ENCODE peak calls at places on chromosomes 3 and 15, in four cellular contexts. F is K562, I is WTC11, E is HepG2. M is an unnamed sample.

GRCh38 chr15:58980351-58980939 is 7.0 kb upstream of the RNF111 start:
- DNase-seq in F (peak; percentile 40), E (peak; percentile 23), I (no peak), M (no peak)

GRCh38 chr3:151443583-151443982 is 17.3 kb downstream of the IGSF10 start:
- DNase-seq in F (peak; percentile 16), I (peak; percentile 57), E (no peak), M (no peak)

GRCh38 chr3:44289882-44290462 is 48.3 kb downstream of the TOPAZ1 start:
- DNase-seq in F (peak; percentile 21), E (no peak), I (no peak), M (no peak)

GRCh38 chr3:71816141-71816540 is 31.2 kb upstream of the PROK2 start:
- DNase-seq in F (no peak), E (no peak), I (no peak), M (no peak)

GRCh38 chr3:65425880-65426279 is 612.8 kb downstream of the MAGI1 start:
- DNase-seq in E (peak; percentile 18), I (no peak), F (peak; percentile 3), M (peak; percentile 20)

GRCh38 chr3:138220242-138220641 is 33.1 kb downstream of the ARMC8 start:
- DNase-seq in F (no peak), E (no peak), I (no peak), M (no peak)

GRCh38 chr15:34799149-34799824 is 3.9 kb upstream of the ACTC1 start:
- DNase-seq in F (peak; percentile 79), E (no peak), I (no peak), M (no peak)

GRCh38 chr3:128427872-128428822 is 38.5 kb downstream of the DNAJB8 start:
- DNase-seq in E (no peak), I (no peak), F (no peak), M (no peak)

GRCh38 chr3:24288538-24289236 is 206.0 kb downstream of the THRB start:
- DNase-seq in F (no peak), E (no peak), I (no peak), M (no peak)

GRCh38 chr3:173275740-173276139 is 121.8 kb upstream of the NLGN1 start:
- DNase-seq in F (peak; percentile 51), I (peak; percentile 46), E (peak; percentile 11), M (peak; percentile 11)

GRCh38 chr3:11944052-11944673 is 60.0 kb upstream of the SYN2 start:
- DNase-seq in E (peak; percentile 37), I (peak; percentile 50), F (peak; percentile 47), M (peak; percentile 69)

GRCh38 chr3:15205934-15206661 is at the start of gene CAPN7:
- DNase-seq in I (peak; percentile 80), F (peak; percentile 97), E (peak; percentile 85), M (peak; percentile 93)

GRCh38 chr3:178205750-178206149 is 330.5 kb upstream of the KCNMB2 start:
- DNase-seq in F (no peak), E (no peak), I (no peak), M (no peak)

GRCh38 chr15:39312984-39313383 is 267.9 kb upstream of the THBS1 start:
- DNase-seq in F (peak; percentile 11), E (peak; percentile 77), I (peak; percentile 19), M (no peak)

GRCh38 chr15:88930579-88930978 is 17.4 kb upstream of the MFGE8 start:
- DNase-seq in F (no peak), I (no peak), E (no peak), M (no peak)

GRCh38 chr15:36734366-36734765 is 154.9 kb downstream of the CDIN1 start:
- DNase-seq in F (no peak), I (no peak), E (no peak), M (no peak)

GRCh38 chr15:41655716-41656115 is 4.5 kb upstream of the MGA start:
- DNase-seq in F (no peak), I (no peak), E (no peak), M (no peak)

GRCh38 chr3:71955549-71956373 is 170.8 kb upstream of the PROK2 start:
- DNase-seq in F (peak; percentile 66), I (peak; percentile 64), E (peak; percentile 34), M (peak; percentile 66)

GRCh38 chr3:114690896-114691295 is 397.1 kb downstream of the TIGIT start:
- DNase-seq in E (no peak), I (no peak), F (no peak), M (no peak)

GRCh38 chr15:70113304-70113700 is 15.6 kb upstream of the TLE3 start:
- DNase-seq in F (no peak), E (no peak), I (no peak), M (no peak)

GRCh38 chr3:137988982-137989381 is 21.0 kb upstream of the CLDN18 start:
- DNase-seq in E (no peak), F (no peak), I (no peak), M (no peak)

GRCh38 chr3:144942093-144942492 is 970.5 kb downstream of the DIPK2A start:
- DNase-seq in E (no peak), F (no peak), I (no peak), M (no peak)

GRCh38 chr3:69115731-69116130 is 6.7 kb downstream of the LMOD3 start:
- DNase-seq in F (no peak), E (no peak), I (no peak), M (no peak)

GRCh38 chr15:75729304-75730069 is 16.8 kb upstream of the CSPG4 start:
- DNase-seq in E (no peak), I (no peak), F (no peak), M (no peak)

GRCh38 chr15:98649621-98649995 is 1.3 kb downstream of the IGF1R start:
- DNase-seq in I (no peak), E (no peak), F (no peak), M (peak; percentile 31)

GRCh38 chr3:140828585-140828984 is 113.1 kb upstream of the SLC25A36 start:
- DNase-seq in E (no peak), F (no peak), I (no peak), M (no peak)

GRCh38 chr3:140832883-140833282 is 108.8 kb upstream of the SLC25A36 start:
- DNase-seq in F (no peak), I (no peak), E (no peak), M (no peak)

GRCh38 chr3:140830391-140830790 is 111.2 kb upstream of the SLC25A36 start:
- DNase-seq in E (no peak), F (no peak), I (no peak), M (no peak)

GRCh38 chr3:140829796-140830195 is 111.8 kb upstream of the SLC25A36 start:
- DNase-seq in E (no peak), I (no peak), F (no peak), M (no peak)

DNA sequence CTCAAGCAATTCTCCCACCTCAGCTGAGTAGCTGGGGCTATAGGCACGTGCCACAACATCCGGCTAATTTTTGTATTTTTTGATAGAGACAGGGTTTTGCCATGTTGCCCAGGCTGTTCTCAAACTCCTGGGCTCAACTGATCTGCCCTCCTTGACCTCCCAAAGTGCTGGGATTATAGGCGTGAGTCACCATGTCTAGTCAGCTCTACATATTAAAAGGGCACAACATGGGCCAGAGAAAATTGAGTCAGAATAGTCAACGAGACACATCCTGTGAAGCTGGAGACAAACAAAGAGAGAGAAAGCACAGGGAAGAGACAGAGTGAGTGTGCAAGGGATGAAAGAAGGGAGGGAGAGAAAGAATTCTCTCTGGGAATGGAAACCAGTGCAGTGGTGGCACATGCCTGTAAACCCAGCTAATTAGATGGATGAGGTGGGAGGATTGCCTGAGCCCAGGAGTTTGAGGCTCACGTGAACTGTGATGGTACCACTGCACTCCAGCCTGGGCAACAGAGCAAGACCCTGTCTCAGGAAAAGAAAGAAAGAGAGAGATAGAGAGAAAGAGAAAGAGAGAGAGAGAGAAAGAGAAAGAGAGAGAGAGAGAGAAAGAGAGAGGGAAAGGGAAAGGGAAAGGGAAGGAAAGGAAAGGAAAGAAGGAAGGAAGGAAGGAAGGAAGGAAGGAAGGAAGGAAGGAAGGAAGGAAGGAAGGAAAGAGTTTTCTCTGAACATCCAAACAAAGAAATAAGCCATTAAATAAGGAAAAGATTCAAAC is 107.2 kb upstream of the SLC25A36 start:
- DNase-seq in I (no peak), F (no peak), E (no peak), M (no peak)
- TF ChIP-seq ELF4 in I (no peak), F (no peak), E (no peak), M (no peak)

GRCh38 chr15:81163961-81164800 is 30.1 kb downstream of the CFAP161 start:
- DNase-seq in E (no peak), I (no peak), F (peak; percentile 85), M (no peak)

GRCh38 chr15:81168680-81169079 is 28.0 kb upstream of the IL16 start:
- DNase-seq in E (no peak), F (peak; percentile 29), I (no peak), M (no peak)

GRCh38 chr15:81170504-81170903 is 26.2 kb upstream of the IL16 start:
- DNase-seq in E (no peak), I (no peak), F (no peak), M (no peak)

GRCh38 chr15:81165565-81165964 is 31.1 kb upstream of the IL16 start:
- DNase-seq in F (no peak), I (no peak), E (no peak), M (no peak)

DNA sequence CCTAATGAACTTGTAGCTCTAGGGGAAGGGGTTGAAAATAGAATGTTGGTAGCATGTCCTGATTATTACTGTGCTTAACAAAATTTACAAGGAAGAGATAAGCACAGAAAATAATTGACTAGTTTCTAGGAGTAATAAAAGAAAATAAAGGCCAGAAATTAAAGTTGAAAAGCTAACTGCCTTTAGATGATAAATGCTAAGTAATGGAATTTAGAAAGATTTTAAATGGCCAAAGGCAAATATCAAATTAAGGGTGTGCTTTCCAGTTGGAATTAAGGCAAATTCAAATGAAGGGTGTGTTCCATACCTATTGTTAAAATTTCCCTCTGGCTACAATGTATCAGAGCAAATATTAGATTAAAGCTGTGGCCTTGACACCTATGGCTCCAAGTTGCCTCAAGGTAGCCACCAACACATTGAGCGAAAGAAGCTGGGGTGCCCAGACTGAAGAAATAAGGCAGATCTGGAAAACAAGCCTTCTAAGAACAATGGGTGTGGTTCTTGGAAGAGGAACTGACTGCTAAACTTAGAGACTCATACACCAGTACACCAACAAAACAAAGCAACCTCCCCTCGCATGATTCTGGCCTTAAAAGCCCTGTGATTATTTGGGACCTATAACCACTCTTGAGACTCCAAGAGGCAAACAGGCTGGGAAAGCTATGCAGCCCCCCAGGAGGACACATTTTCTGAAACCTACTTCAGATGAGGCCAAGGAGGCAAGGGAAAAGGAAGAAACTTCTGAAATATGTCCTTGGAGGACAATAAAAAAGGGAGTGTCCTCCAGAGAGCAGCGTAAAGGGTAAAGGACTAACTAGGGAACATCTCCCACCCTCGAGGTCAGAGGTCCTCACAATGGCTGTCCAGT is 29.5 kb upstream of the IL16 start:
- DNase-seq in E (no peak), F (peak; percentile 93), I (no peak), M (no peak)
- TF ChIP-seq ELF4 in E (no peak), F (peak; percentile 24), I (no peak), M (no peak)

GRCh38 chr3:45318712-45319111 is 69.7 kb upstream of the LARS2 start:
- DNase-seq in I (no peak), F (no peak), E (no peak), M (no peak)
- TF ChIP-seq ELF4 in I (no peak), F (no peak), E (no peak), M (no peak)

DNA sequence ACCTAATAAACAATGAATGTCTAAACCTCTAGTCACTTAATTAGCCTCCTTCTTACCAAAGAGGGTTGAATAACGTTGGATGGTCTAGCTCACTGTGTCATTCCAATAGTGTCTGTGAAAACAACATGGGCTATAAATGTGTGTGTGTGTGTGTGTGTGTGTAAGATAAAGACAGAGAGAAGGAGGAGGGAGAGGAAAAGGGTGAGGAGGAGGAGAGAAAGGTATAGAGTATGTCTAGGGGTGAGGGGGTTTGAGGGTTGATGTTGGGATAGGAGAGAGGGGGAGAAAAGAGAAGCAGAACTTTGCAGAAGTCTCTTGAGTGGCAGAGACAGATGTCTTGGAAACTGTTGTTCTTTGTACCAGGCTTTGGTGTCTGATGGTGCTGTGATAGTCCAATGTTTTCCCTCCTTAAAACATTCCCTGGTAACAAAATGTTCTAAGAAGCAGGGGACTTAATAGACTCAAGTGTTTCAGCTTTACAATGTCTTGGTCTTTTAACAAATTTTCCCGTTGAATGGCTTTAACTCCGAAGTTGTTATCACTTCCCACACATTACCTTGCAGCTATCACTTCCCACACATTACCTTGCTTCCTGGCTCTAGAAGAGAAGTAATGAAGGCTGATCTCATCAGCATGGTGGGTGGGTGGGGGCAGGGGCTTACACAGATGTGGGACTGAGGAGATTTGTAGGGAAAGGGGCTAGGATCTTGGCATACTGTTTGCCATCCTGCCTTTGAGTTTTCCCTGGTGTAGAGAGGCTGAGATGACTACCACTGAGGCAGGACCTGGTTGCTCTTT is 57.8 kb upstream of the ETV5 start:
- DNase-seq in I (no peak), F (no peak), E (no peak), M (no peak)
- TF ChIP-seq ELF4 in I (no peak), F (peak; percentile 11), E (no peak), M (no peak)

M was measured in HEK293T.